ENCODE peak calls at places on chromosomes 7 and 10, in eight cellular contexts. S, N, Q, A, U, P, C and J are unnamed samples.

GRCh38 chr7:152588350-152588749 is 87.6 kb downstream of the XRCC2 start:
- DNase-seq in S (no peak), N (no peak), Q (no peak), A (no peak), U (no peak), P (no peak), C (peak; percentile 52), J (peak; percentile 81)

GRCh38 chr7:90579181-90579688 is 16.9 kb upstream of the CDK14 start:
- DNase-seq in S (no peak), N (no peak), Q (no peak), A (no peak), U (no peak), P (no peak), C (peak; percentile 63), J (peak; percentile 92)

GRCh38 chr10:120423350-120424197 is 33.5 kb upstream of the PLPP4 start:
- DNase-seq in S (peak; percentile 17), N (no peak), Q (peak; percentile 6), A (no peak), U (no peak), P (peak; percentile 61), C (peak; percentile 82), J (peak; percentile 62)

GRCh38 chr10:79014796-79015195 is 54.0 kb upstream of the ZMIZ1 start:
- DNase-seq in S (no peak), N (no peak), Q (no peak), A (peak; percentile 43), U (no peak), P (no peak), C (no peak), J (no peak)

GRCh38 chr7:81499262-81500116 is 270.4 kb downstream of the HGF start:
- DNase-seq in S (peak; percentile 7), N (no peak), Q (peak; percentile 45), A (no peak), U (no peak), P (peak; percentile 31), C (peak; percentile 72), J (peak; percentile 93)

GRCh38 chr10:34295142-34295548 is 520.0 kb downstream of the PARD3 start:
- DNase-seq in S (no peak), N (no peak), Q (no peak), A (no peak), U (no peak), P (no peak), C (peak; percentile 68), J (peak; percentile 49)

GRCh38 chr10:8279598-8279997 is 225.1 kb downstream of the GATA3 start:
- DNase-seq in S (no peak), N (no peak), Q (no peak), A (no peak), U (no peak), P (no peak), C (peak; percentile 48), J (peak; percentile 61)

GRCh38 chr10:105189464-105189800 is 548.3 kb downstream of the SORCS3 start:
- DNase-seq in S (no peak), N (no peak), Q (no peak), A (no peak), U (no peak), P (no peak), C (no peak), J (no peak)

GRCh38 chr10:60235001-60235400 is 154.7 kb downstream of the ANK3 start:
- DNase-seq in S (no peak), N (no peak), Q (peak; percentile 58), A (no peak), U (no peak), P (no peak), C (peak; percentile 13), J (peak; percentile 64)